ENCODE peak calls at places on chromosomes 12 and 14, in nine cellular contexts. R is breast epithelium, K is HepG2, Y is IMR-90, F is tibial nerve, N is cardiac muscle cell, Z is heart left ventricle, S is pancreas, I is HCT116. J is an unnamed sample.

GRCh38 chr14:101706509-101707284 is 54.8 kb upstream of the PPP2R5C start:
- DNase-seq in R (no peak), K (no peak), Y (no peak), F (no peak), N (no peak), Z (no peak), S (no peak), I (no peak), J (no peak)

GRCh38 chr14:68564236-68564825 is 228.5 kb downstream of the ZFP36L1 start:
- DNase-seq in R (no peak), K (no peak), Y (no peak), F (no peak), N (no peak), Z (no peak), S (peak; percentile 69), I (no peak), J (no peak)

GRCh38 chr14:70029296-70030132 is 150.3 kb downstream of the SMOC1 start:
- DNase-seq in R (no peak), K (no peak), Y (no peak), F (no peak), N (no peak), Z (no peak), S (no peak), I (no peak), J (no peak)

GRCh38 chr12:89098390-89099102 is 253.8 kb downstream of the DUSP6 start:
- DNase-seq in R (no peak), K (no peak), Y (peak; percentile 7), F (no peak), N (peak; percentile 61), Z (peak; percentile 38), S (no peak), I (no peak), J (no peak)

GRCh38 chr14:36129181-36129580 is 47.3 kb downstream of the PTCSC3 start:
- DNase-seq in R (no peak), K (no peak), Y (no peak), F (no peak), N (no peak), Z (no peak), S (no peak), I (peak; percentile 0), J (no peak)

GRCh38 chr12:2689879-2690278 is 104.9 kb upstream of the FKBP4 start:
- DNase-seq in R (no peak), K (no peak), Y (no peak), F (no peak), N (no peak), Z (no peak), S (no peak), I (no peak), J (no peak)

GRCh38 chr12:53493610-53494391 is 5.5 kb downstream of the MAP3K12 start:
- DNase-seq in R (no peak), K (no peak), Y (no peak), F (no peak), N (peak; percentile 36), Z (no peak), S (no peak), I (no peak), J (peak; percentile 24)

GRCh38 chr12:713281-713875 is 39.0 kb upstream of the WNK1 start:
- DNase-seq in R (no peak), K (no peak), Y (no peak), F (no peak), N (no peak), Z (no peak), S (no peak), I (no peak), J (no peak)

GRCh38 chr12:24198070-24198469 is 248.6 kb upstream of the SOX5 start:
- DNase-seq in R (no peak), K (no peak), Y (peak; percentile 47), F (no peak), N (no peak), Z (no peak), S (no peak), I (no peak), J (no peak)

GRCh38 chr12:24198936-24199644 is 249.6 kb upstream of the SOX5 start:
- DNase-seq in R (no peak), K (no peak), Y (no peak), F (no peak), N (no peak), Z (no peak), S (no peak), I (no peak), J (no peak)

GRCh38 chr12:24200013-24200412 is 250.5 kb upstream of the SOX5 start:
- DNase-seq in R (no peak), K (no peak), Y (no peak), F (no peak), N (no peak), Z (no peak), S (no peak), I (no peak), J (no peak)

GRCh38 chr12:24197517-24197916 is 248.0 kb upstream of the SOX5 start:
- DNase-seq in R (no peak), K (no peak), Y (no peak), F (no peak), N (no peak), Z (no peak), S (no peak), I (no peak), J (no peak)

GRCh38 chr12:24201258-24201970 is 251.9 kb upstream of the SOX5 start:
- DNase-seq in R (no peak), K (no peak), Y (no peak), F (no peak), N (no peak), Z (no peak), S (no peak), I (no peak), J (no peak)
- H3K27ac ChIP-seq in R (no peak overlapping the region), K (no peak overlapping the region), Y (no peak overlapping the region), F (no peak overlapping the region), N (no peak overlapping the region), Z (no peak overlapping the region), S (no peak overlapping the region), I (no peak overlapping the region), J (no peak overlapping the region)

GRCh38 chr14:93790966-93791365 is 2.7 kb upstream of the PRIMA1 start:
- DNase-seq in R (no peak), K (no peak), Y (no peak), F (no peak), N (no peak), Z (no peak), S (no peak), I (no peak), J (no peak)

GRCh38 chr14:93788557-93789365 is 476 bp upstream of the PRIMA1 start:
- DNase-seq in R (peak; percentile 35), K (no peak), Y (no peak), F (no peak), N (peak; percentile 75), Z (peak; percentile 43), S (no peak), I (no peak), J (no peak)

GRCh38 chr14:93788307-93788556 is at the start of gene PRIMA1:
- DNase-seq in R (no peak), K (no peak), Y (no peak), F (no peak), N (no peak), Z (no peak), S (no peak), I (no peak), J (no peak)

GRCh38 chr14:93787465-93788306 is 599 bp downstream of the PRIMA1 start:
- DNase-seq in R (no peak), K (no peak), Y (no peak), F (no peak), N (peak; percentile 63), Z (no peak), S (peak; percentile 64), I (no peak), J (no peak)

DNA sequence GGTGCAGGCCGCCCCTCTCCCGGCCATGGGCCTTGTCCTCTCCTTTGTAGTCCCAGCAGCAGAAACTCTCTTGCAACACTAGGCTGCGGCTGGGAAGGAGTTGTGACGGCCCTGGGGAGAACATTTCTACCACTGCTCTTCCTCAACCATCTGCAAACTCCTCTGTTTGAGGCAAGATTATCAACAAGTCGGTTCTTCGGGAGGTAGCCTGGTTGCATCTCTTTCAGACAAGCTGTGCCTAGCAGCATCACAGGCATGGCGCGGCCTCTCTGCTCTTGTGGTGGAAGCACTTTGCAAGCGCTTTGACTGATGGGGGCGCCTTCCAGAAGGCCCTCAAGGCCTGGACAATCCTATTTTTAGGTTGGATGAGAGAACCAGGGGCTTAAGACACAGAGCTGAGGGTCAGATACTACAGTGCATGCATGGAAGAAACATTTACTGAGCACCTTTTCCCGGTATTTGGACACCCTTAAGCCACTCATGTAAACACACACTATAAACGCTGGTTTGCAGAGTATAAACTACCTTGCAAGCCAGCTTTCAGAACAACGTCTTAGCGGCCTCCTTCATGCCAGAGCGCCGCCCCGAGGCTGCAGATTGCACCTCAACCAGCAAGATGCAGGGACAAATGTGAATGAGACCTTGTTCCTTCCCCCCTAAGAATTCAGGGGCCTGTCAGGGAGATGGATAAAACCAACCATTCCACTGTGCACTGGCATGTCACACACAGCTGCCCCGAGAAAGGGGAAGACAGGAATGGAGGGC is 1.3 kb upstream of the PRIMA1 start:
- DNase-seq in R (no peak), K (no peak), Y (no peak), F (no peak), N (peak; percentile 37), Z (no peak), S (no peak), I (no peak), J (no peak)
- H3K4me3 ChIP-seq in R (peak overlapping the region; percentile 80), K (peak overlapping the region; percentile 56), Y (no peak overlapping the region), F (peak overlapping the region; percentile 52), N (peak overlapping the region; percentile 37), Z (peak overlapping the region; percentile 53), S (no peak overlapping the region), I (peak overlapping the region; percentile 59), J (peak overlapping the region; percentile 46)

GRCh38 chr14:77058082-77058481 is 29.6 kb upstream of the IRF2BPL start:
- DNase-seq in R (no peak), K (no peak), Y (no peak), F (no peak), N (no peak), Z (no peak), S (no peak), I (no peak), J (no peak)

GRCh38 chr14:77058785-77059184 is 30.3 kb upstream of the IRF2BPL start:
- DNase-seq in R (no peak), K (no peak), Y (no peak), F (no peak), N (no peak), Z (no peak), S (no peak), I (no peak), J (no peak)

GRCh38 chr14:77062261-77062660 is 33.8 kb upstream of the IRF2BPL start:
- DNase-seq in R (no peak), K (no peak), Y (no peak), F (no peak), N (no peak), Z (no peak), S (no peak), I (no peak), J (no peak)

GRCh38 chr14:77061630-77062029 is 33.1 kb upstream of the IRF2BPL start:
- DNase-seq in R (no peak), K (no peak), Y (no peak), F (no peak), N (no peak), Z (no peak), S (no peak), I (no peak), J (no peak)

GRCh38 chr14:77059276-77059934 is 30.9 kb upstream of the IRF2BPL start:
- DNase-seq in R (no peak), K (peak; percentile 51), Y (peak; percentile 91), F (no peak), N (no peak), Z (no peak), S (no peak), I (peak; percentile 67), J (no peak)
- TF ChIP-seq CTCF in R (peak; percentile 59), K (peak; percentile 69), Y (peak; percentile 36), F (no peak), N (peak; percentile 48), Z (no peak), S (no peak), I (peak; percentile 37), J (no peak)

GRCh38 chr14:97353102-97353501 is 555.9 kb downstream of the VRK1 start:
- DNase-seq in R (no peak), K (no peak), Y (no peak), F (no peak), N (no peak), Z (no peak), S (no peak), I (no peak), J (no peak)

GRCh38 chr14:97354119-97354722 is 557.0 kb downstream of the VRK1 start:
- DNase-seq in R (no peak), K (no peak), Y (no peak), F (no peak), N (no peak), Z (no peak), S (no peak), I (no peak), J (no peak)

GRCh38 chr14:97350415-97350814 is 553.2 kb downstream of the VRK1 start:
- DNase-seq in R (no peak), K (no peak), Y (no peak), F (no peak), N (no peak), Z (no peak), S (no peak), I (no peak), J (no peak)

GRCh38 chr14:97349946-97350345 is 552.8 kb downstream of the VRK1 start:
- DNase-seq in R (no peak), K (peak; percentile 13), Y (no peak), F (no peak), N (no peak), Z (no peak), S (no peak), I (no peak), J (no peak)

DNA sequence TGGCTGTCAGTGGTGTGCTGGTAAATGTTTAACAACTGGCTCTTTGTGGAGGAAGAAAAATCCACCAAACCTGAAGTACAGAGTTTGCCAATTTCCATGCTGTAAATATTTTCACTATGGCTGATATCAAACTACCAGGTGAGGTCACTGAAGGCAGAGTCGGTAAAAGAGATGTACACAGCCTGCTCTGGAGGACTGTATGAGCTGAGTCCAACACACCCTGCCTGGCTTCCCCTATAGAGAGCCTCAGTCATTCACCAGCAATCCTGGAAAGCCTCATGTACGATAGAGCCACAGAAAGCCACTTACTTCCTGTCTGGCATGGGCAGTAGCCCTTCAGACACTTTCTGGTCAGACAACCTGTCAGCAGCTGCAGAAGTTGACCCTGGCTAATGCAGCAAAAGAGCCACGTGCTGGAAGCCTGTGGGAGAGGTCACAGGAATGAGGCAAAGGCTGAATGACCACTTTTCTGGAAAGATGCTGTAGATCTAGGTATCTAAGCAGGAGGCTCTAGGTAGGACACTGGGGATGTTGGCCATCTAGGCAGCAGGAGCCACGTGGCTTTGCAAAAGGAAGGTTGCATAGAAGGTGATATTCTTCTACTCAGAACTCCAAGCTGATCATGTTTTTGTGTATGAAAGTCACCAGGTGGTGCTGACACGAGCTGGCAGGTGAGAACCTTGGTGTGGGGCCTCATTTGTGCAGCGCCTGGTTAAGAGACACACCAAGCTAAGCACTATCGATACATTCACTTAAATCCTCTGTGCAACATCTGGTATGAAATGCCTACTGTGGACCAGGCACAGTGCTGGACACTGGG is 553.9 kb downstream of the VRK1 start:
- DNase-seq in R (no peak), K (no peak), Y (no peak), F (no peak), N (peak; percentile 10), Z (no peak), S (no peak), I (no peak), J (no peak)
- H3K27ac ChIP-seq in R (no peak overlapping the region), K (no peak overlapping the region), Y (no peak overlapping the region), F (no peak overlapping the region), N (no peak overlapping the region), Z (no peak overlapping the region), S (peak overlapping the region; percentile 53), I (no peak overlapping the region), J (no peak overlapping the region)

J was measured in lower lobe of right lung.